ENCODE peak calls at places on chromosomes 6 and 20, in eight cellular contexts. C is fibroblast of gingiva; J is CD4-positive, alpha-beta memory T cell; O is HFFc6; A is BJ; P is NCI-H1417; L is activated naive CD4-positive, alpha-beta T cell treated with anti-CD3 and anti-CD28 coated beads for 36 hours; H is GM23338. F is an unnamed sample.

GRCh38 chr6:35544748-35545361 is 32.2 kb upstream of the TULP1 start:
- DNase-seq in C (no peak), L (no peak), P (no peak), A (no peak), H (peak), J (no peak), O (no peak), F (no peak)

GRCh38 chr6:81962198-81962597 is 209.7 kb upstream of the TENT5A start:
- DNase-seq in O (no peak), P (no peak), C (peak), A (no peak), L (no peak), J (no peak), H (no peak), F (no peak)

GRCh38 chr6:22024004-22024403 is 272.8 kb downstream of the PRL start:
- DNase-seq in A (no peak), J (no peak), C (no peak), L (no peak), O (no peak), P (no peak), H (no peak), F (no peak)

GRCh38 chr6:154783229-154783628 is 50.0 kb downstream of the SCAF8 start:
- DNase-seq in O (no peak), A (no peak), P (no peak), C (no peak), L (no peak), H (no peak), J (no peak), F (no peak)

GRCh38 chr20:4787069-4787468 is 65.4 kb downstream of the PRND start:
- DNase-seq in A (no peak), H (no peak), O (peak), C (peak), L (no peak), J (no peak), P (no peak), F (no peak)

GRCh38 chr6:45650527-45651135 is 272.9 kb upstream of the SUPT3H start:
- DNase-seq in A (peak), J (no peak), C (no peak), O (peak), L (no peak), H (no peak), P (no peak), F (no peak)

GRCh38 chr6:393391-394221 is 2.1 kb downstream of the IRF4 start:
- DNase-seq in C (no peak), A (no peak), O (no peak), H (peak), L (peak), J (no peak), P (no peak), F (peak)

GRCh38 chr20:33474963-33475362 is 14.9 kb upstream of the CBFA2T2 start:
- DNase-seq in H (no peak), A (no peak), J (no peak), P (no peak), O (no peak), C (no peak), L (no peak), F (no peak)

GRCh38 chr6:20703049-20703448 is 168.8 kb downstream of the CDKAL1 start:
- DNase-seq in L (no peak), O (no peak), H (no peak), P (no peak), A (no peak), C (no peak), J (no peak), F (no peak)

GRCh38 chr6:160919713-160920112 is 71.9 kb upstream of the MAP3K4 start:
- DNase-seq in C (peak), P (no peak), J (no peak), H (no peak), O (peak), L (no peak), A (peak), F (no peak)

F was measured in activated CD4-positive, alpha-beta T cell treated with anti-CD3 and anti-CD28 coated beads for 36 hours.